ENCODE peak calls at places on chromosomes 12 and 14, in five cellular contexts. C is astrocyte of the cerebellum, D is iris pigment epithelial cell, W is right lobe of liver, J is amniotic stem cell. V is an unnamed sample.

GRCh38 chr12:94109154-94109553 is 39.2 kb upstream of the PLXNC1 start:
- DNase-seq in W (no peak), C (no peak), J (peak), D (peak), V (peak)

GRCh38 chr14:100165825-100166520 is 6.5 kb upstream of the DEGS2 start:
- DNase-seq in J (no peak), D (no peak), C (no peak), W (no peak), V (no peak)

GRCh38 chr12:42744539-42745156 is 155.1 kb upstream of the PRICKLE1 start:
- DNase-seq in D (no peak), W (no peak), C (no peak), J (peak), V (no peak)

GRCh38 chr14:70096866-70097265 is 91.9 kb downstream of the SLC8A3 start:
- DNase-seq in D (peak), J (no peak), W (no peak), C (no peak), V (peak)

GRCh38 chr12:6697584-6698351 is 2.8 kb downstream of the PIANP start:
- DNase-seq in J (peak), D (peak), W (no peak), C (peak), V (peak)

GRCh38 chr12:27535318-27535717 is 11.3 kb downstream of the PPFIBP1 start:
- DNase-seq in D (no peak), W (no peak), J (no peak), C (no peak), V (no peak)

GRCh38 chr14:90419200-90419599 is 22.4 kb downstream of the CALM1 start:
- DNase-seq in W (peak), D (peak), C (peak), J (peak), V (peak)

GRCh38 chr12:47799357-47799955 is 20.2 kb downstream of the HDAC7 start:
- DNase-seq in J (no peak), C (no peak), D (no peak), W (no peak), V (no peak)

GRCh38 chr12:76915381-76916169 is 36.8 kb upstream of the CSRP2 start:
- DNase-seq in C (no peak), D (peak), W (no peak), J (no peak), V (no peak)

GRCh38 chr14:104753528-104754212 is 723 bp downstream of the SIVA1 start:
- DNase-seq in C (no peak), W (no peak), J (no peak), D (peak), V (no peak)

GRCh38 chr12:87849074-87849473 is 180.1 kb downstream of the C12orf50 start:
- DNase-seq in J (no peak), W (no peak), C (no peak), D (no peak), V (no peak)

GRCh38 chr14:70905316-70905715 is 1.9 kb upstream of the PCNX1 start:
- DNase-seq in C (no peak), W (no peak), J (no peak), D (peak), V (no peak)

GRCh38 chr12:66584673-66585072 is 94.2 kb downstream of the GRIP1 start:
- DNase-seq in D (peak), C (no peak), W (no peak), J (no peak), V (peak)

GRCh38 chr14:75273272-75274044 is 5.2 kb upstream of the FOS start:
- DNase-seq in D (peak), C (no peak), J (no peak), W (no peak), V (peak)

GRCh38 chr14:23483216-23483854 is 13.8 kb downstream of the NGDN start:
- DNase-seq in D (peak), W (no peak), C (no peak), J (no peak), V (peak)

GRCh38 chr12:9793774-9794395 is 33.2 kb upstream of the CD69 start:
- DNase-seq in C (no peak), J (no peak), W (no peak), D (no peak), V (no peak)

GRCh38 chr14:102362084-102362483 is 606 bp downstream of the CINP start:
- DNase-seq in W (no peak), C (no peak), D (peak), J (no peak), V (peak)

GRCh38 chr14:31449971-31450610 is 7.2 kb downstream of the DTD2 start:
- DNase-seq in W (no peak), D (peak), C (peak), J (peak), V (no peak)

GRCh38 chr12:109440851-109441490 is 36.1 kb downstream of the KCTD10 start:
- DNase-seq in W (no peak), J (no peak), D (no peak), C (no peak), V (no peak)

V was measured in brain microvascular endothelial cell.